ENCODE peak calls at places on chromosome 5, in nine cellular contexts. Y, X, R, A, G, C, N, D and B are unnamed samples.

GRCh38 chr5:134945041-134945440 is 22.7 kb upstream of the CATSPER3 start:
- DNase-seq in Y (no peak), X (no peak), R (no peak), A (no peak), G (no peak), C (no peak), N (no peak), D (peak; percentile 19), B (no peak)

GRCh38 chr5:64213568-64213967 is 47.9 kb downstream of the RNF180 start:
- DNase-seq in Y (no peak), X (no peak), R (no peak), A (no peak), G (no peak), C (no peak), N (no peak), D (no peak), B (no peak)

GRCh38 chr5:95863383-95863757 is 40.8 kb upstream of the GLRX start:
- DNase-seq in Y (peak; percentile 56), X (peak; percentile 83), R (no peak), A (no peak), G (no peak), C (peak; percentile 82), N (no peak), D (peak; percentile 62), B (no peak)

GRCh38 chr5:128579111-128579510 is 41.1 kb upstream of the FBN2 start:
- DNase-seq in Y (no peak), X (peak; percentile 83), R (no peak), A (peak; percentile 31), G (no peak), C (peak; percentile 92), N (no peak), D (peak; percentile 78), B (peak; percentile 64)

GRCh38 chr5:994821-995220 is 13.8 kb upstream of the NKD2 start:
- DNase-seq in Y (no peak), X (no peak), R (no peak), A (no peak), G (no peak), C (no peak), N (no peak), D (no peak), B (no peak)

GRCh38 chr5:72156921-72157320 is 49.6 kb downstream of the MAP1B start:
- DNase-seq in Y (peak; percentile 74), X (peak; percentile 91), R (no peak), A (peak; percentile 85), G (peak; percentile 94), C (peak; percentile 62), N (no peak), D (peak; percentile 98), B (peak; percentile 91)

GRCh38 chr5:108093186-108093585 is 288.7 kb downstream of the FBXL17 start:
- DNase-seq in Y (no peak), X (peak; percentile 24), R (no peak), A (no peak), G (peak; percentile 1), C (peak; percentile 70), N (no peak), D (peak; percentile 47), B (peak; percentile 22)

GRCh38 chr5:150486402-150487198 is 21.3 kb upstream of the NDST1 start:
- DNase-seq in Y (peak; percentile 65), X (peak; percentile 52), R (peak; percentile 67), A (no peak), G (no peak), C (peak; percentile 54), N (no peak), D (peak; percentile 48), B (peak; percentile 69)

GRCh38 chr5:146048994-146049703 is 56.2 kb downstream of the PLAC8L1 start:
- DNase-seq in Y (no peak), X (peak; percentile 90), R (peak; percentile 52), A (peak; percentile 70), G (peak; percentile 65), C (peak; percentile 91), N (peak; percentile 22), D (peak; percentile 84), B (peak; percentile 79)

DNA sequence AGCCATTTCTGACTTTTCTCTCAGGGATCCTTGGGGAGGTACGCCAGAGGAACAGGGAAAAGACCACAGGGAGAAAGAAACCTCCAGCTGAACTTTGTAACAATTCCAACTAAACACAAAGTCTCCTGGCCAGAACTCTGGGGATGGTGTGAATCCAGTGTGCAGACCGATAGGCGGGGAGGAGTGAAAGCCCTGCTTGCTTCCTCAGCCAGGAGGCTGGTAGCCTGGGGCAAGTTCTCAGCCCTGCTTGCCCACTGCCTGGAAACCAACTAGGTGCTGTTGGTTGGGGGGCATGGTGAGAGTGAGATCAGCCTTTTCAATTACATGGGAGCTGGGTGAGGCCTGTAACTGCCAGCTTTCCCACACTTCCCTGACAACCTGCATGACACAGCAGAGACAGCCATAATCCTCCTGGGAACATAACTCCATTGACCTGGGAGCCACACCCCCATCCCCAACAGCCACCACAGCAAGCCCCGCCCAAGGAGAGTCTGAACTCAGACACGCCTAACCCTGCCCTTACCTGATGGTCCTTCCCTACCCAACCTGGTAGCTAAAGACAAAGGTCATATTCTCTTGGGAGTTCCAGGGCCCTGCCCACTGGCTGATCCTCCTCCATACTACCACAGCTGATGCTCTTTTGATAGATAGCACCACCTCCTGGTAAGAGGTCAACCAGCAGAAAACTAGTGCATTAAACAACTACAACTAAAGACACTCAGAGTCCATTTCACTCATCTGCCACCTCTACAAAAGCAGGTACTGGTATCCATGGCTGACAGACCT is 100.1 kb upstream of the TNFAIP8 start:
- DNase-seq in Y (no peak), X (no peak), R (no peak), A (no peak), G (no peak), C (peak; percentile 7), N (no peak), D (peak; percentile 5), B (no peak)
- TF ChIP-seq CTCF in Y (no peak), X (no peak), R (no peak), A (no peak), G (peak; percentile 18), C (peak; percentile 6), N (no peak), D (peak; percentile 19), B (peak; percentile 12)

GRCh38 chr5:88880196-88880595 is 2.8 kb downstream of the MEF2C start:
- DNase-seq in Y (no peak), X (peak; percentile 14), R (no peak), A (no peak), G (no peak), C (no peak), N (no peak), D (no peak), B (no peak)
- H3K4me3 ChIP-seq in Y (peak overlapping the region; percentile 52), X (peak overlapping the region; percentile 43), R (no peak overlapping the region), A (no peak overlapping the region), G (no peak overlapping the region), C (no peak overlapping the region), N (peak overlapping the region; percentile 8), D (no peak overlapping the region), B (no peak overlapping the region)

GRCh38 chr5:26024774-26025173 is 1013.6 kb downstream of the CDH9 start:
- DNase-seq in Y (no peak), X (no peak), R (no peak), A (no peak), G (no peak), C (no peak), N (no peak), D (no peak), B (no peak)
- TF ChIP-seq CTCF in Y (no peak), X (no peak), R (no peak), A (peak; percentile 24), G (no peak), C (no peak), N (peak; percentile 40), D (no peak), B (peak; percentile 21)

GRCh38 chr5:132815454-132815853 is 2.4 kb downstream of the SOWAHA start:
- DNase-seq in Y (no peak), X (peak; percentile 36), R (no peak), A (no peak), G (no peak), C (peak; percentile 68), N (no peak), D (peak; percentile 55), B (no peak)

GRCh38 chr5:132812123-132812948 is 766 bp upstream of the SOWAHA start:
- DNase-seq in Y (no peak), X (no peak), R (no peak), A (no peak), G (no peak), C (no peak), N (no peak), D (no peak), B (no peak)

GRCh38 chr5:132812949-132813598 is at the start of gene SOWAHA:
- DNase-seq in Y (no peak), X (no peak), R (no peak), A (no peak), G (no peak), C (no peak), N (no peak), D (no peak), B (no peak)

GRCh38 chr5:132814441-132815294 is 1.6 kb downstream of the SOWAHA start:
- DNase-seq in Y (no peak), X (no peak), R (no peak), A (no peak), G (no peak), C (no peak), N (no peak), D (no peak), B (no peak)

DNA sequence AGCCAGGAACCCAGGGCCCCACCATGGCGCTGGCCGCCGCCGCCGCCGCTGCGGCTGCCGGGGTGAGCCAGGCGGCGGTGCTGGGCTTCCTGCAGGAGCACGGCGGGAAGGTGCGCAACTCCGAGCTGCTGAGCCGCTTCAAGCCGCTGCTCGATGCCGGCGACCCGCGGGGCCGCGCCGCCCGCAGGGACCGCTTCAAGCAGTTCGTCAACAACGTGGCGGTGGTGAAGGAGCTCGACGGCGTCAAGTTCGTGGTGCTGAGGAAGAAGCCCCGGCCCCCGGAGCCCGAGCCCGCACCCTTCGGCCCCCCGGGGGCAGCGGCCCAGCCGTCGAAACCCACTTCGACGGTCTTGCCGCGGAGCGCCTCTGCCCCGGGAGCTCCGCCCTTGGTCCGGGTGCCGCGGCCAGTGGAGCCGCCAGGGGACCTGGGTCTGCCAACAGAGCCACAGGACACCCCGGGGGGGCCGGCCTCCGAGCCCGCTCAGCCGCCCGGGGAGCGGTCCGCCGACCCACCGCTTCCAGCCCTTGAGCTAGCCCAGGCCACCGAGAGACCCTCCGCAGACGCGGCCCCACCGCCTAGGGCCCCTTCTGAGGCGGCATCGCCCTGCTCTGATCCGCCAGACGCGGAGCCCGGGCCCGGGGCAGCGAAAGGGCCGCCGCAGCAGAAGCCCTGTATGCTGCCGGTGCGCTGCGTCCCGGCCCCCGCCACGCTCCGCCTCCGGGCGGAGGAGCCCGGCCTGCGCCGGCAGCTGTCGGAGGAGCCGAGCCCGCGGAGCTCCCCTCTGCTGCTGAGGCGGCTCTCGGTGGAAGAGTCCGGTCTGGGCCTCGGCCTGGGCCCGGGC is 718 bp downstream of the SOWAHA start:
- DNase-seq in Y (no peak), X (no peak), R (no peak), A (no peak), G (no peak), C (peak; percentile 20), N (no peak), D (no peak), B (no peak)
- H3K4me3 ChIP-seq in Y (peak overlapping the region; percentile 12), X (no peak overlapping the region), R (no peak overlapping the region), A (peak overlapping the region; percentile 7), G (peak overlapping the region; percentile 44), C (peak overlapping the region; percentile 35), N (peak overlapping the region; percentile 39), D (peak overlapping the region; percentile 32), B (no peak overlapping the region)

DNA sequence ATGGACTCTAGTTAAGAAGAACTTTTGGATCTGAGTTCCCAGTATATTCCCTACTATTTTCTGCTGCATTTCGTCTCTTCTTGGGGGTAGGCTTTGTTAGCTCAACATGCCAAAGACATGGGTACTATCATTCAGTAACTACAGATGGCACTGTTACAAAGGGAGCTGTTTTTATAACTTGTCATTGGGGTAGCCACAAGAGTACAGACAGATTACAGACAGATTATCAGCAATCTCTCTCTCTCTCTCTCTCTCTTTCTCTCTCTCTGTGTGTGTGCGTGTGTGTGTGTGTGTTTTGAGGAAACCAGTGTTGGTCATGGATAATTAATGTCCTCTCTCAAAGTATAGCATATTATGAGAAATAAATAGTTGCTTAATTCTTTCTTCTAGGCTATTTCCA is 116.1 kb downstream of the WDR70 start:
- DNase-seq in Y (no peak), X (peak; percentile 38), R (no peak), A (no peak), G (no peak), C (peak; percentile 52), N (no peak), D (peak; percentile 39), B (peak; percentile 59)
- TF ChIP-seq CTCF in Y (no peak), X (peak; percentile 20), R (peak; percentile 30), A (peak; percentile 16), G (peak; percentile 10), C (peak; percentile 49), N (peak; percentile 12), D (peak; percentile 32), B (peak; percentile 29)